ENCODE peak calls at places on chromosomes 13 and 19, in four cellular contexts. One of them, this sample, is unnamed.

GRCh38 chr13:112061367-112062046 is 5.4 kb upstream of the SOX1 start:
- DNase-seq in K562: no peak
- DNase-seq in HepG2: no peak
- DNase-seq in HCT116: no peak
- DNase-seq in this sample: no peak

GRCh38 chr13:107968470-107968869 is 246.9 kb downstream of the LIG4 start:
- DNase-seq in K562: no peak
- DNase-seq in HepG2: no peak
- DNase-seq in HCT116: no peak
- DNase-seq in this sample: no peak

GRCh38 chr19:8902520-8902919 is 70.3 kb downstream of the MBD3L1 start:
- DNase-seq in K562: no peak
- DNase-seq in HepG2: no peak
- DNase-seq in HCT116: no peak
- DNase-seq in this sample: no peak

GRCh38 chr19:50207730-50208129 is 4.3 kb downstream of the MYH14 start:
- DNase-seq in K562: no peak
- DNase-seq in HepG2: no peak
- DNase-seq in HCT116: no peak
- DNase-seq in this sample: no peak

GRCh38 chr19:18450934-18451836 is 13.3 kb upstream of the ISYNA1 start:
- DNase-seq in K562: peak; percentile 85
- DNase-seq in HepG2: peak; percentile 63
- DNase-seq in HCT116: no peak
- DNase-seq in this sample: peak; percentile 53

GRCh38 chr19:51125421-51126075 is 842 bp downstream of the SIGLEC9 start:
- DNase-seq in K562: no peak
- DNase-seq in HepG2: no peak
- DNase-seq in HCT116: no peak
- DNase-seq in this sample: no peak

GRCh38 chr13:27559714-27560113 is 60.6 kb downstream of the LNX2 start:
- DNase-seq in K562: no peak
- DNase-seq in HepG2: no peak
- DNase-seq in HCT116: no peak
- DNase-seq in this sample: no peak

GRCh38 chr19:58182577-58182988 is 278 bp upstream of the ZNF274 start:
- DNase-seq in K562: peak; percentile 98
- DNase-seq in HepG2: no peak
- DNase-seq in HCT116: no peak
- DNase-seq in this sample: peak; percentile 81

GRCh38 chr13:110874508-110874960 is 40.3 kb downstream of the ANKRD10 start:
- DNase-seq in K562: peak; percentile 91
- DNase-seq in HepG2: peak; percentile 37
- DNase-seq in HCT116: peak; percentile 39
- DNase-seq in this sample: peak; percentile 72

GRCh38 chr13:50353651-50354415 is 338.6 kb downstream of the KCNRG start:
- DNase-seq in K562: no peak
- DNase-seq in HepG2: no peak
- DNase-seq in HCT116: no peak
- DNase-seq in this sample: no peak

GRCh38 chr13:94550030-94550738 is 45.8 kb downstream of the TGDS start:
- DNase-seq in K562: no peak
- DNase-seq in HepG2: peak; percentile 21
- DNase-seq in HCT116: no peak
- DNase-seq in this sample: no peak

GRCh38 chr19:45275370-45275971 is 24.4 kb downstream of the MARK4 start:
- DNase-seq in K562: no peak
- DNase-seq in HepG2: no peak
- DNase-seq in HCT116: no peak
- DNase-seq in this sample: no peak

GRCh38 chr13:102487330-102487729 is 85.5 kb upstream of the FGF14 start:
- DNase-seq in K562: no peak
- DNase-seq in HepG2: no peak
- DNase-seq in HCT116: no peak
- DNase-seq in this sample: no peak

GRCh38 chr19:12778020-12778904 is 2.9 kb upstream of the HOOK2 start:
- DNase-seq in K562: no peak
- DNase-seq in HepG2: no peak
- DNase-seq in HCT116: no peak
- DNase-seq in this sample: peak; percentile 72

GRCh38 chr19:14916848-14917247 is 24.4 kb upstream of the OR7C2 start:
- DNase-seq in K562: no peak
- DNase-seq in HepG2: no peak
- DNase-seq in HCT116: no peak
- DNase-seq in this sample: peak; percentile 46

GRCh38 chr13:105370011-105370645 is 1165.3 kb downstream of the EFNB2 start:
- DNase-seq in K562: no peak
- DNase-seq in HepG2: no peak
- DNase-seq in HCT116: no peak
- DNase-seq in this sample: no peak

GRCh38 chr13:85638265-85638664 is 161.0 kb downstream of the SLITRK6 start:
- DNase-seq in K562: no peak
- DNase-seq in HepG2: no peak
- DNase-seq in HCT116: no peak
- DNase-seq in this sample: no peak

GRCh38 chr19:45621976-45622503 is 17.2 kb downstream of the EML2 start:
- DNase-seq in K562: no peak
- DNase-seq in HepG2: no peak
- DNase-seq in HCT116: no peak
- DNase-seq in this sample: no peak

GRCh38 chr19:6723108-6723618 is 2.7 kb upstream of the C3 start:
- DNase-seq in K562: no peak
- DNase-seq in HepG2: peak; percentile 93
- DNase-seq in HCT116: no peak
- DNase-seq in this sample: no peak
- TF ChIP-seq JUND in K562: no peak
- TF ChIP-seq JUND in HepG2: no peak
- TF ChIP-seq JUND in HCT116: no peak
- TF ChIP-seq JUND in this sample: no peak

DNA sequence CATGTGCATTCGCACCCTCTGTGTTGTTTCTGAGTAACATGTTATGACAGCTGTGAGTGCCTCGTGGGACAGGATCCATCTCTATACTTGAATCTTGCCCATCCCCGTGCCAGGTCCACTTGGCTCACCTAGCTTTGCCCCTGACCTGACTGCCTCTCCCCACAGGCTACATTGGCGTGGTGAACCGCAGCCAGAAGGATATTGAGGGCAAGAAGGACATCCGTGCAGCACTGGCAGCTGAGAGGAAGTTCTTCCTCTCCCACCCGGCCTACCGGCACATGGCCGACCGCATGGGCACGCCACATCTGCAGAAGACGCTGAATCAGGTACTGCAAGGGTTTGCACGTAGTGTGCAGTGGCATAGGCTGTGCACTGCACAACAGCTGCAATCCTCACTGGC is 53.2 kb downstream of the TMED1 start:
- DNase-seq in K562: no peak
- DNase-seq in HepG2: no peak
- DNase-seq in HCT116: no peak
- DNase-seq in this sample: no peak
- TF ChIP-seq JUND in K562: no peak
- TF ChIP-seq JUND in HepG2: no peak
- TF ChIP-seq JUND in HCT116: no peak
- TF ChIP-seq JUND in this sample: no peak

DNA sequence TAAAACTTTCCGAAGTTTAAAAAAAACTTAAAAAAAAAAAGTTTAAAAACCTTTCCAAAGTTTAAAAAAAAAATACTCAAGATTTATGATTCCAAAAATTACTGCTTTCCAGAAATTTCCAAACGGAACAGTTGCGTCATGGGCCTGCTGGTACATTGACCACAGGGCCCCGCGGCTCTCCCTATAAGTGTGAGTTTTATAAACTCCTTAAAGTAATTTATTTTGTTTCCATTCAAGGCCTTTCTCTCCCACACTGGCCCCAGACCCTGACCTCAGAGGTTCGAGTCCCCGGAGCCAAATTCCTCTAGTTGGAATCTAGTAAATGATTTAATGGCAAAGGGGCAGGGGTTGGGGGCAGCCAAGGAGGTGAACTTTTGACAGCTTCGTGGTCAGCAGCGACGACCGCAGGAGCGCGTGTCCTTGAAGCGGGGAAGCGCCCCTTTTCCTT is 97.5 kb downstream of the INSR start:
- DNase-seq in K562: no peak
- DNase-seq in HepG2: no peak
- DNase-seq in HCT116: no peak
- DNase-seq in this sample: no peak
- TF ChIP-seq JUND in K562: no peak
- TF ChIP-seq JUND in HepG2: no peak
- TF ChIP-seq JUND in HCT116: no peak
- TF ChIP-seq JUND in this sample: no peak

DNA sequence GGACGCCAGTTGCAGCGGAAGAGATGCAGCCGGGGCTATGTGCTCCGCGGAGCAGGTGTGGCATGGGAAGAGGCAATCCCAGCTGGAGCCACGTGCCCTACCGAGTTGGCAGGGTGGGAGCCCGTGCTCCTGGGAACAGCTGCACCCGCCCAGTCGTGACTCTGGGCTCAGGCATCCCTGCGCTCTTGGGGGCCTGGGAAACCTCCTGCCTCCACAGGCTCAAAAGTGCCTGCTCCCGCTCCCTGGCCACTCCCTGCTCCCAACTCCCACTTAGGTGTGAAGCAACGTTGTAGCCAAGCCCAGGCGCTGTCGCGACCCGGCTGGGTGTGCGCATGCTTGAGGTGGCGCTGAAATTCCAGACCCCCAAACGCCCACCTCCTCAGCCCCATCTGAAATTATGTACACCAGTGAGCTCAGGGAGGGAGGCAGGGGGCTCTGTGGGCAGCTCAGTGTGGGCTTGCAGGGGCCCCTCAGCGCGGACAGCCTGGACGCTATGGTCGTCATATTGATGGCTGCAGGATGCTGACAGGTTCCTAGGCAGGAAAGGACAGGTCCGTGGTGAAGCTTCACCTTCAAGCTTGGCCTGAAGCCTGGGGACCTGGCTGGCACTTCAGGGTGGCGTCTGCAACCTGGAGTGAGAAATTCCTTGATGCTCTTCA is 429.9 kb downstream of the SLITRK1 start:
- DNase-seq in K562: no peak
- DNase-seq in HepG2: no peak
- DNase-seq in HCT116: no peak
- DNase-seq in this sample: no peak
- TF ChIP-seq JUND in K562: no peak
- TF ChIP-seq JUND in HepG2: no peak
- TF ChIP-seq JUND in HCT116: no peak
- TF ChIP-seq JUND in this sample: no peak